ENCODE peak calls at places on chromosomes 6 and 20, in four cellular contexts. S is neural progenitor cell, P is hepatocyte, L is PC-3. K is an unnamed sample.

GRCh38 chr6:24476631-24477030 is 12.7 kb downstream of the GPLD1 start:
- DNase-seq in S (no peak), P (no peak), L (no peak), K (no peak)

GRCh38 chr6:604579-604978 is 52.3 kb downstream of the HUS1B start:
- DNase-seq in S (no peak), P (no peak), L (no peak), K (no peak)

GRCh38 chr6:44921787-44922186 is 406.3 kb upstream of the RUNX2 start:
- DNase-seq in S (no peak), P (no peak), L (no peak), K (no peak)

GRCh38 chr6:32807020-32807580 is 9.7 kb downstream of the HLA-DOB start:
- DNase-seq in S (peak; percentile 10), P (no peak), L (no peak), K (no peak)

GRCh38 chr6:165952514-165952913 is 215.1 kb downstream of the TBXT start:
- DNase-seq in S (no peak), P (no peak), L (no peak), K (no peak)

GRCh38 chr6:143329323-143329722 is 121.2 kb downstream of the ADAT2 start:
- DNase-seq in S (no peak), P (no peak), L (peak; percentile 52), K (no peak)

GRCh38 chr6:104969785-104970581 is 13.1 kb downstream of the LIN28B start:
- DNase-seq in S (peak; percentile 53), P (no peak), L (no peak), K (no peak)

GRCh38 chr6:112694986-112695385 is 347.9 kb downstream of the RFPL4B start:
- DNase-seq in S (peak; percentile 15), P (no peak), L (no peak), K (no peak)

GRCh38 chr20:20404546-20405092 is 36.7 kb downstream of the INSM1 start:
- DNase-seq in S (no peak), P (no peak), L (no peak), K (no peak)

GRCh38 chr6:118372413-118372812 is 175.7 kb upstream of the PLN start:
- DNase-seq in S (no peak), P (no peak), L (no peak), K (no peak)

GRCh38 chr6:168122011-168122410 is 43.0 kb upstream of the FRMD1 start:
- DNase-seq in S (no peak), P (no peak), L (no peak), K (no peak)

GRCh38 chr6:144216668-144217218 is 66.4 kb downstream of the STX11 start:
- DNase-seq in S (no peak), P (no peak), L (no peak), K (no peak)

GRCh38 chr20:25037288-25038102 is 20.4 kb downstream of the ACSS1 start:
- DNase-seq in S (no peak), P (no peak), L (no peak), K (no peak)

GRCh38 chr6:21587925-21588811 is 5.4 kb upstream of the SOX4 start:
- DNase-seq in S (peak; percentile 84), P (peak; percentile 79), L (peak; percentile 54), K (peak; percentile 66)

GRCh38 chr20:24109008-24109407 is 120.4 kb upstream of the GGTLC1 start:
- DNase-seq in S (no peak), P (no peak), L (peak; percentile 90), K (no peak)

GRCh38 chr20:23265226-23265625 is 85.4 kb upstream of the NXT1 start:
- DNase-seq in S (no peak), P (no peak), L (no peak), K (no peak)

GRCh38 chr6:111738156-111738555 is 132.5 kb upstream of the TRAF3IP2 start:
- DNase-seq in S (no peak), P (no peak), L (no peak), K (no peak)

GRCh38 chr6:132362318-132363185 is 38.7 kb downstream of the MOXD1 start:
- DNase-seq in S (no peak), P (peak; percentile 14), L (peak; percentile 27), K (no peak)

GRCh38 chr6:123804771-123805540 is 1.3 kb downstream of the NKAIN2 start:
- DNase-seq in S (no peak), P (no peak), L (no peak), K (no peak)
- H3K27ac ChIP-seq in S (no peak overlapping the region), P (no peak overlapping the region), L (no peak overlapping the region), K (peak overlapping the region; percentile 13)

GRCh38 chr6:40436685-40437604 is 150.2 kb downstream of the LRFN2 start:
- DNase-seq in S (no peak), P (no peak), L (peak; percentile 45), K (no peak)
- TF ChIP-seq EZH2phosphoT487 in S (no peak), P (no peak), L (no peak), K (no peak)

DNA sequence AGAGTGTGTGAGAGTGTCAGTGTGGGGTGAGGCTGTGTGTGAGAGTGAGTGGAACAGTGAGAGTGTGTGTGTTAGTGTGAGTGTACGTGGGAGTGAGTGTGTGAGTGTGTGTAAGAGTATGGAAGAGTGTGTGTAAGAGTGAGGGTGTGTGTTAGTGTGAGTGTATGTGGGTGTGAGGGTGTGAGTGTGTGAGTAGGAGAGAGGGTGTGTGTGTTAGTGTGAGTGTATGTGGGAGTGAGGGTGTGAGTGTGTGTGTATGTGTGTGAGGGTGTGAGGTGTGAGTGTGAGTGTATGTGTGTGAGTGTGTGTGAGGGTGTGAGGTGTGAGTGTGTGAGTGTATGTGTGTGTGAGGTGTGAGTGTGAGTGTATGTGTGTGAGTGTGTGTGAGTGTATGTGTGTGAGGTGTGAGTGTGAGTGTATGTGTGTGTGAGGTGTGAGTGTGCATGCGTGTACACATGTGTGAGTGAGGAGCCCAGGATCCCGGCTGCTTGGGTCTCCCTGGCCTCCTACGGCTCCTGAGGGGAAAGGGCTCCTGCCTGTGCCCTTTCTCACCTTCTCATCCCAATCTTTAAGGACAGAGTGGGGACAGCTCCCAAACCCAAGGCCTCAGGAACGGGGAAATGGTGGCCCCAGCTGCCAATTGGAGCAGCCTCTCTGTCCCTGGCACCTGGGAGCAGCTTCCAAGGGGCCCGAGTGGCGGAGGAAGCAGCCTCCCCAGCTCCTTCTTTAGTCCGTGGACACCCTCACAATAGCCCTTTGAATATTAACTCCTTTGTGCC is 100.2 kb downstream of the PSMB1 start:
- DNase-seq in S (no peak), P (no peak), L (no peak), K (no peak)
- H2AFZ ChIP-seq in S (peak overlapping the region; percentile 19), P (no peak overlapping the region), L (no peak overlapping the region), K (no peak overlapping the region)

GRCh38 chr6:157952751-157953479 is 28.7 kb upstream of the SYNJ2 start:
- DNase-seq in S (no peak), P (peak; percentile 26), L (peak; percentile 37), K (no peak)

GRCh38 chr6:157953580-157954091 is 28.0 kb upstream of the SYNJ2 start:
- DNase-seq in S (no peak), P (peak; percentile 31), L (no peak), K (no peak)

GRCh38 chr6:157956171-157956730 is 25.4 kb upstream of the SYNJ2 start:
- DNase-seq in S (no peak), P (no peak), L (no peak), K (no peak)

GRCh38 chr6:157955675-157956074 is 26.0 kb upstream of the SYNJ2 start:
- DNase-seq in S (no peak), P (no peak), L (no peak), K (no peak)

GRCh38 chr6:157954150-157955117 is 27.2 kb upstream of the SYNJ2 start:
- DNase-seq in S (peak; percentile 13), P (peak; percentile 92), L (peak; percentile 50), K (no peak)
- H3K27ac ChIP-seq in S (no peak overlapping the region), P (peak overlapping the region; percentile 100), L (peak overlapping the region; percentile 8), K (no peak overlapping the region)

GRCh38 chr20:51440589-51440988 is 101.9 kb downstream of the NFATC2 start:
- DNase-seq in S (no peak), P (no peak), L (no peak), K (no peak)

GRCh38 chr20:51439160-51439689 is 103.3 kb downstream of the NFATC2 start:
- DNase-seq in S (no peak), P (no peak), L (no peak), K (no peak)

GRCh38 chr20:51438136-51438535 is 104.4 kb downstream of the NFATC2 start:
- DNase-seq in S (no peak), P (no peak), L (no peak), K (no peak)

GRCh38 chr20:51434556-51435256 is 107.8 kb downstream of the NFATC2 start:
- DNase-seq in S (no peak), P (no peak), L (peak; percentile 84), K (no peak)

DNA sequence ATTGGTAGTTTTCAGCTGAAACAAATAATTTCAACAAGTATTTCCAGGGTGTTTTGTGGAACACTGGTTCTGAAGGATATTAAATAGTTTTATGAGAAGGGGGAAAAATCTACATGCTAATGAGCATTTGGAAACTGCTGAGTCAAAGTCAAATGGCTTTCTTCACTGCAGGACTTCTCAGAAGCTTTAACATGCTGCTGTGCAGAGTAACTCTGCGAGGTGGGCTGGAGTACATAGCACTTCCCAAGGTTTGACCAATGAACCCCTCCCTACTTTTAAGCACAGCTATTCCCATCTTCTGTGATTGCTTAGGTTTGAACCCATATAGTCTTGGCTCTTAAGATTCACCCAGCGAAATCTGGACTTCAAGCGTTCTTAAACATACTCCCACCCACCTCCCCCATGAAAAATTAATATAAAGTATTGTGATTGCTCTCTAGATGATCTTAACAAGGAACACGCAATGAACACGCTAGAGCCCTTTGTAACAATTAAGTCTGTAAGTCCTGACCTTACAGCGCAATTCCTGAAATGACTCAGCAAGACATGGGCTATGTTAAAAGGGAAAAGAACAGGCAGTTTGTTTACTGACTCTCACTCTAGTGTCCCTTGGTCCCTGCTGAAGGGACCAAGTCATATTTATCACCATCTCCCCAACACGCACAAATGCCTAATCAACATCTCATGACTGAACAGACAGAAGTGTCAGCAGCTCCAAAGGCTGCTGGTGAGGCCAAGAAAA is 105.2 kb downstream of the NFATC2 start:
- DNase-seq in S (no peak), P (no peak), L (no peak), K (no peak)
- TF ChIP-seq EZH2phosphoT487 in S (no peak), P (no peak), L (no peak), K (no peak)

GRCh38 chr6:47483853-47484546 is 6.4 kb downstream of the CD2AP start:
- DNase-seq in S (no peak), P (no peak), L (peak; percentile 90), K (no peak)
- H2AFZ ChIP-seq in S (no peak overlapping the region), P (no peak overlapping the region), L (no peak overlapping the region), K (no peak overlapping the region)

GRCh38 chr20:58021481-58021880 is 207.0 kb downstream of the ANKRD60 start:
- DNase-seq in S (no peak), P (no peak), L (no peak), K (peak; percentile 15)
- H3K27ac ChIP-seq in S (no peak overlapping the region), P (no peak overlapping the region), L (no peak overlapping the region), K (no peak overlapping the region)

GRCh38 chr20:62670998-62671397 is 28.7 kb downstream of the SLCO4A1 start:
- DNase-seq in S (no peak), P (no peak), L (no peak), K (no peak)

GRCh38 chr20:62674370-62674769 is 32.1 kb downstream of the SLCO4A1 start:
- DNase-seq in S (no peak), P (no peak), L (no peak), K (no peak)

GRCh38 chr20:62670156-62670555 is 27.9 kb downstream of the SLCO4A1 start:
- DNase-seq in S (no peak), P (no peak), L (no peak), K (no peak)

GRCh38 chr20:62668441-62669027 is 26.2 kb downstream of the SLCO4A1 start:
- DNase-seq in S (peak; percentile 86), P (peak; percentile 85), L (peak; percentile 78), K (no peak)

DNA sequence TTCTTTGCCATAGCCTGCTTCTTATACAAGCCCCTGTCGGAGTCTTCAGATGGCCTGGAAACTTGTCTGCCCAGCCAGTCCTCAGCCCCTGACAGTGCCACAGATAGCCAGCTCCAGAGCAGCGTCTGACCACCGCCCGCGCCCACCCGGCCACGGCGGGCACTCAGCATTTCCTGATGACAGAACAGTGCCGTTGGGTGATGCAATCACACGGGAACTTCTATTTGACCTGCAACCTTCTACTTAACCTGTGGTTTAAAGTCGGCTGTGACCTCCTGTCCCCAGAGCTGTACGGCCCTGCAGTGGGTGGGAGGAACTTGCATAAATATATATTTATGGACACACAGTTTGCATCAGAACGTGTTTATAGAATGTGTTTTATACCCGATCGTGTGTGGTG is 29.5 kb downstream of the SLCO4A1 start:
- DNase-seq in S (no peak), P (no peak), L (no peak), K (no peak)
- TF ChIP-seq EZH2phosphoT487 in S (no peak), P (no peak), L (no peak), K (no peak)

K was measured in MM.1S.